ENCODE peak calls at places on chromosome 14, in eight cellular contexts. K is SK-N-SH, W is ovary, A is transverse colon, L is K562, J is HepG2, H is A549, N is upper lobe of left lung. E is an unnamed sample. For H3K9me3, the result is how much of the 10 kb centered on the place peaks cover.

GRCh38 chr14:94058128-94058673 is 22.8 kb downstream of the DDX24 start:
- DNase-seq in K (no peak), W (no peak), A (no peak), L (no peak), J (no peak), H (no peak), N (no peak), E (no peak)

GRCh38 chr14:78785265-78785664 is 615.1 kb downstream of the NRXN3 start:
- DNase-seq in K (no peak), W (no peak), A (peak), L (no peak), J (no peak), H (no peak), N (no peak), E (no peak)

GRCh38 chr14:102967506-102967795 is 45.0 kb downstream of the AMN start:
- DNase-seq in K (no peak), W (no peak), A (no peak), L (no peak), J (no peak), H (no peak), N (no peak), E (no peak)

GRCh38 chr14:89027097-89027740 is 202.8 kb downstream of the TTC8 start:
- DNase-seq in K (no peak), W (peak), A (peak), L (peak), J (peak), H (peak), N (peak), E (peak)

GRCh38 chr14:100577321-100577985 is 9.8 kb downstream of the BEGAIN start:
- DNase-seq in K (peak), W (peak), A (no peak), L (no peak), J (no peak), H (no peak), N (no peak), E (peak)

GRCh38 chr14:100446572-100446971 is 123.4 kb downstream of the SLC25A47 start:
- DNase-seq in K (no peak), W (no peak), A (no peak), L (peak), J (no peak), H (peak), N (no peak), E (no peak)

GRCh38 chr14:91225025-91225424 is 19.5 kb downstream of the GPR68 start:
- DNase-seq in K (no peak), W (no peak), A (no peak), L (no peak), J (no peak), H (no peak), N (no peak), E (no peak)

GRCh38 chr14:50067723-50068495 is 48.5 kb downstream of the VCPKMT start:
- DNase-seq in K (no peak), W (no peak), A (peak), L (no peak), J (peak), H (peak), N (no peak), E (no peak)

GRCh38 chr14:102907303-102907844 is 15.1 kb upstream of the AMN start:
- DNase-seq in K (no peak), W (no peak), A (no peak), L (no peak), J (no peak), H (no peak), N (no peak), E (no peak)

GRCh38 chr14:100677152-100677924 is 49.4 kb upstream of the DLK1 start:
- DNase-seq in K (peak), W (peak), A (no peak), L (no peak), J (peak), H (no peak), N (no peak), E (peak)

GRCh38 chr14:72699852-72700257 is 194.0 kb downstream of the DPF3 start:
- DNase-seq in K (no peak), W (no peak), A (no peak), L (no peak), J (no peak), H (peak), N (peak), E (peak)

GRCh38 chr14:81694419-81694818 is 160.8 kb upstream of the SEL1L start:
- DNase-seq in K (no peak), W (no peak), A (no peak), L (no peak), J (no peak), H (no peak), N (no peak), E (no peak)

GRCh38 chr14:105315211-105315721 is 718 bp downstream of the PACS2 start:
- DNase-seq in K (peak), W (no peak), A (peak), L (no peak), J (peak), H (peak), N (peak), E (no peak)

GRCh38 chr14:69266572-69267345 is 6.8 kb downstream of the GALNT16 start:
- DNase-seq in K (no peak), W (no peak), A (no peak), L (no peak), J (no peak), H (no peak), N (no peak), E (no peak)
- TF ChIP-seq EP300 in K (no peak), W (no peak), A (no peak), L (no peak), J (no peak), H (no peak), N (no peak), E (no peak)

GRCh38 chr14:26330982-26331381 is 266.9 kb downstream of the NOVA1 start:
- DNase-seq in K (no peak), W (no peak), A (no peak), L (no peak), J (no peak), H (no peak), N (no peak), E (no peak)

GRCh38 chr14:26332966-26333365 is 264.9 kb downstream of the NOVA1 start:
- DNase-seq in K (no peak), W (no peak), A (peak), L (no peak), J (no peak), H (no peak), N (no peak), E (peak)

GRCh38 chr14:26328766-26329165 is 269.1 kb downstream of the NOVA1 start:
- DNase-seq in K (no peak), W (no peak), A (no peak), L (no peak), J (no peak), H (no peak), N (no peak), E (no peak)

DNA sequence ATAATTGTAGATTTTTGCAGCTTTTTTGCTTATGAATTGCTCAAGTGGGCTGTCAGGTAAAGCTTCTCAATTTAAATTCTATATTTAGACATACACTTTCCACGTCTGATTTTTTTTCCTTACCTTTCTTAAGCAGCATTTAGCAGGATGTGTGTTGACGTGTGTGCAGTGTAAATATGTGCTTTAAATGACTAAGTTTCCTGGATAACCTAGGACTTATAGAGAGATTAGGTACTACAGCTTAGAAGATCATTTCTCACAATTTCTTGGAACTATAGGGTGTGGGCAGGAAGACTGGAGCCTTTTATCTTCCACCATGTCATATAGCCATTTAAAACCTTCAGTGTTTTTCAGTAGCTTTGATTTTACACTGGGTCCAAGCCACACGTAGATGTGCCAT is 263.5 kb downstream of the NOVA1 start:
- DNase-seq in K (no peak), W (no peak), A (no peak), L (no peak), J (no peak), H (no peak), N (no peak), E (no peak)
- H3K9me3 ChIP-seq in K (under half), W (under half), A (under half), L (under half), J (half or more), H (under half), N (under half), E (under half)

GRCh38 chr14:22422238-22422637 is 166.8 kb downstream of the DAD1 start:
- DNase-seq in K (no peak), W (no peak), A (no peak), L (no peak), J (no peak), H (no peak), N (no peak), E (no peak)

GRCh38 chr14:22420598-22421186 is 168.3 kb downstream of the DAD1 start:
- DNase-seq in K (no peak), W (no peak), A (no peak), L (no peak), J (no peak), H (no peak), N (no peak), E (no peak)

GRCh38 chr14:22426711-22427110 is 162.3 kb downstream of the DAD1 start:
- DNase-seq in K (no peak), W (no peak), A (no peak), L (no peak), J (no peak), H (no peak), N (no peak), E (no peak)

GRCh38 chr14:22427771-22428228 is 161.2 kb downstream of the DAD1 start:
- DNase-seq in K (no peak), W (peak), A (no peak), L (no peak), J (peak), H (peak), N (peak), E (peak)

DNA sequence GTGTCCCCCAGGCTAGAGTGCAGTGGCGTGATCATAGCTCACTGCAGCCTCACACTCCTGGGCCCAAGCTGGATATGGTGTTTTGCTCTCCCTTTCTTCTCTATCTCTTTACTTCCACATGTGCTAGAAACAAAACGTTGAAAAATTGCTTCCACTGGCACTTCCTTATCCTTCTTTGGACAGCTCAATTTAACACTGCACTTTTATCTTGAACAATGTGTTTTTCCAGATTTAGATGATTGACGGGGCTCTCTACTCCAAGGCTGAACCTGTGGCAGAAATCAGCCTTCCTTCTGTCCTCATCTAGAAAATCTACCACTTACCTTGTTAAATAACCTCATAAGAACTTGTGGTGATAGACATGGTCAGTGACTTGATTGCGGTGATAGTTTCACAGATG is 165.1 kb downstream of the DAD1 start:
- DNase-seq in K (no peak), W (no peak), A (no peak), L (no peak), J (no peak), H (no peak), N (no peak), E (no peak)
- H3K4me3 ChIP-seq in K (no peak), W (no peak), A (no peak), L (no peak), J (no peak), H (no peak), N (no peak), E (no peak)

DNA sequence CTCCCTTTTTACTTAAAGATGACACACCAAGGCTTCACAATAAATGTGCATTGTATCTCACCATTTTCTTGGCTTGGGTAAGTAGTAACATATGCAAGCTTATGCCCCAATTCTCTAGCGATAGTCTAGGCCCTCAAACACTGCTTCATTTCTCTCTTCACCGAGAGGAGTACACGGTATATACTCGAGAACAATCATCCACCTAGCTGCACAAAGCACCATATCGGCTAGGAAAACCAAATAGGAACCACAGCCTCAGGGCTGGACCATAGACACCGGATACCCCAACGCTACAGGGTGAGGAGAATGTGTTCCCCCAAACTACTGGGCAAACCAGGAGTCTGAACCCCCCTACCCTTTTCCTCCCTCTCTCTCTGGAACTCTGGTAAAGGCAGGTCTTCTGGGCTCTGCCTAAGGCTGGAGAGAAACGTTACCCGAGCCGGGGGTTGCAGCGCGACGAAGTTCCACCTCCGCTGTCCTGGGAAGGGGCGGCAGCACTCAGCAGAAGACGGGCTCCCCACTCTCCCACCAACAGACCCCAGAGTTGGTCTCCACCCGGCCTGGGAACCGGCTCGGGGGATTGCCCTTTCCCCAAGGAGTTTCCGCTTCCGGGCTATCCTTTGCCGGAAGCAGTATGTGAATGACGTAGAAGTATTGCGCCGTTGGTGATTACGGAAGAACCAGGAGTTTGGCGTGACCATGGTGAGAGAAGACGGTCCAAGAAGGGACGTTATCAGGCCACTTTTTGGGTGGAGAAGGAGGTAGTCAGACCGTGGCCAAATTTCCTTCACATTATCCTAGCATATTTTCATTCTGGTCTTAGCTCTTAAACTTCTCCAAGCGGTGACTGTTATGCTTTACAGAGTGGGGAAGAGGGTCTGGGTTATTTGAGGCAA is at the start of the genes AREL1 and FCF1:
- DNase-seq in K (peak), W (peak), A (peak), L (peak), J (peak), H (peak), N (peak), E (peak)
- TF ChIP-seq EP300 in K (no peak), W (peak), A (no peak), L (peak), J (no peak), H (no peak), N (no peak), E (no peak)